ENCODE peak calls at places on chromosomes 1 and 21, in four cellular contexts. W is NT2/D1, M is hepatocyte, S is HL-60. Q is an unnamed sample.
A peak's percentile ranks its signal among the peaks of the same experiment; 100 is the strongest.

GRCh38 chr1:179092896-179093461 is 11.1 kb downstream of the TOR3A start:
- DNase-seq in W (no peak), M (no peak), S (no peak), Q (no peak)

GRCh38 chr1:33177996-33178540 is 3.8 kb downstream of the TRIM62 start:
- DNase-seq in W (no peak), M (no peak), S (no peak), Q (no peak)

GRCh38 chr1:185488673-185489311 is 171.7 kb upstream of the IVNS1ABP start:
- DNase-seq in W (no peak), M (peak; percentile 67), S (no peak), Q (no peak)

GRCh38 chr1:201781447-201781846 is 47.5 kb upstream of the IPO9 start:
- DNase-seq in W (no peak), M (no peak), S (no peak), Q (no peak)

GRCh38 chr1:232292246-232292645 is 337.7 kb downstream of the SIPA1L2 start:
- DNase-seq in W (no peak), M (no peak), S (no peak), Q (no peak)

GRCh38 chr1:17957588-17958267 is 149.9 kb upstream of the IGSF21 start:
- DNase-seq in W (peak; percentile 18), M (no peak), S (no peak), Q (peak; percentile 47)

GRCh38 chr1:170893655-170894297 is 41.6 kb upstream of the MROH9 start:
- DNase-seq in W (no peak), M (no peak), S (no peak), Q (no peak)

GRCh38 chr1:96515925-96516324 is 205.7 kb upstream of the PTBP2 start:
- DNase-seq in W (no peak), M (no peak), S (no peak), Q (no peak)

GRCh38 chr1:99546432-99547416 is 99.2 kb upstream of the PALMD start:
- DNase-seq in W (no peak), M (no peak), S (no peak), Q (no peak)

GRCh38 chr1:50427818-50428779 is 4.9 kb upstream of the DMRTA2 start:
- DNase-seq in W (no peak), M (no peak), S (no peak), Q (peak; percentile 83)

GRCh38 chr1:155176544-155177071 is 3.0 kb downstream of the TRIM46 start:
- DNase-seq in W (no peak), M (peak; percentile 87), S (peak; percentile 86), Q (peak; percentile 97)

GRCh38 chr1:40140211-40140709 is 20.9 kb upstream of the RLF start:
- DNase-seq in W (no peak), M (peak; percentile 16), S (no peak), Q (no peak)

GRCh38 chr1:2314297-2314802 is 77.0 kb downstream of the MORN1 start:
- DNase-seq in W (peak; percentile 64), M (peak; percentile 94), S (no peak), Q (peak; percentile 98)

GRCh38 chr1:5619469-5619868 is 372.8 kb downstream of the NPHP4 start:
- DNase-seq in W (no peak), M (no peak), S (no peak), Q (no peak)

GRCh38 chr1:42979037-42979432 is 20.4 kb upstream of the SLC2A1 start:
- DNase-seq in W (no peak), M (no peak), S (no peak), Q (peak; percentile 46)

GRCh38 chr1:2199042-2199810 is 4.7 kb upstream of the FAAP20 start:
- DNase-seq in W (no peak), M (peak; percentile 91), S (no peak), Q (peak; percentile 95)

GRCh38 chr1:163071381-163072255 is 2.5 kb downstream of the RGS4 start:
- DNase-seq in W (peak; percentile 57), M (peak; percentile 77), S (peak; percentile 56), Q (peak; percentile 36)

GRCh38 chr1:201360901-201361651 is 16.4 kb downstream of the TNNT2 start:
- DNase-seq in W (no peak), M (no peak), S (no peak), Q (no peak)

GRCh38 chr1:161192476-161193465 is 6.1 kb downstream of the ADAMTS4 start:
- DNase-seq in W (peak; percentile 86), M (peak; percentile 85), S (peak; percentile 76), Q (peak; percentile 90)

GRCh38 chr1:66335859-66336640 is 197.9 kb upstream of the SGIP1 start:
- DNase-seq in W (no peak), M (no peak), S (peak; percentile 92), Q (no peak)

GRCh38 chr21:42809577-42810440 is 69.5 kb downstream of the WDR4 start:
- DNase-seq in W (no peak), M (no peak), S (no peak), Q (no peak)

DNA sequence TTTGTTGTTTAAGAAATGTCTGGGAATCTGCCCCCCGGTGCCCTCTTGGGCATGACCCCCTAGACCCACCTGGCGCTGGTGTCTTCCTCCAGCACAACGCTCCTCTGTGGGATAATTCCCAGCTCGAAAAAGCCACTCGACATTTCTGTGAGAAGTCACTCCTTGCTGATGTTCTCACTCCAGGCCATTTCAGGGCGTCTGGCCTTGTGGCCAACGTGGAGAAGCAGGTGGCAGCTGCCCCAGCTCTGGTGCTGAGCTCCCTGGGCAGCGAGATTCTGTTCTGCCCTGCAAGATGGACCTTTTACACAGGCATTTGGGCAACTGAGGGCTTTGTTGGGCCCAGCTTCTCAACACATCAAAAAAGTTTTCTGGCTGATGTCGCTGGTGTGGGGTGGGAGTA is 147.7 kb upstream of the WNT4 start:
- DNase-seq in W (no peak), M (no peak), S (no peak), Q (peak; percentile 24)
- H3K27me3 ChIP-seq in W (no peaks in the 10 kb centered on the region), M (no peaks in the 10 kb centered on the region), S (peaks cover 4% of the 10 kb centered on the region), Q (no peaks in the 10 kb centered on the region)

GRCh38 chr1:177820213-177820612 is 149.6 kb downstream of the SEC16B start:
- DNase-seq in W (no peak), M (no peak), S (no peak), Q (no peak)
- H3K27me3 ChIP-seq in W (no peaks in the 10 kb centered on the region), M (peaks cover 4% of the 10 kb centered on the region), S (peaks cover 6% of the 10 kb centered on the region), Q (no peaks in the 10 kb centered on the region)

GRCh38 chr1:30550365-30551220 is 172.8 kb downstream of the MATN1 start:
- DNase-seq in W (no peak), M (no peak), S (no peak), Q (no peak)
- H3K27me3 ChIP-seq in W (no peaks in the 10 kb centered on the region), M (no peaks in the 10 kb centered on the region), S (no peaks in the 10 kb centered on the region), Q (no peaks in the 10 kb centered on the region)

GRCh38 chr1:81801834-81802531 is 1.2 kb downstream of the ADGRL2 start:
- DNase-seq in W (peak; percentile 25), M (peak; percentile 72), S (no peak), Q (peak; percentile 57)
- H3K27me3 ChIP-seq in W (no peaks in the 10 kb centered on the region), M (no peaks in the 10 kb centered on the region), S (peaks cover 55% of the 10 kb centered on the region), Q (peaks cover 4% of the 10 kb centered on the region)